ENCODE peak calls at places on chromosomes 7 and 10, in seven cellular contexts. P is choroid plexus epithelial cell, X is GM13977, U is progenitor cell of endocrine pancreas, V is GF-D8, D is A172, Y is germinal center. Z is an unnamed sample.

GRCh38 chr10:8674230-8674629 is 619.7 kb downstream of the GATA3 start:
- DNase-seq in D (no peak), Y (no peak), P (no peak), U (no peak), V (no peak), X (no peak), Z (no peak)

GRCh38 chr7:45978010-45978681 is 57.1 kb upstream of the IGFBP3 start:
- DNase-seq in V (no peak), P (peak; percentile 94), U (no peak), X (peak; percentile 50), D (peak; percentile 98), Y (no peak), Z (no peak)

GRCh38 chr10:74113546-74113945 is 37.1 kb downstream of the AP3M1 start:
- DNase-seq in D (no peak), X (no peak), V (no peak), Y (no peak), U (no peak), P (peak; percentile 46), Z (no peak)

GRCh38 chr7:131897016-131897789 is 340.8 kb upstream of the PODXL start:
- DNase-seq in V (no peak), P (peak; percentile 31), U (no peak), X (no peak), D (peak; percentile 96), Y (no peak), Z (no peak)

GRCh38 chr10:104641150-104642000 is at the start of gene SORCS3:
- DNase-seq in D (no peak), Y (no peak), P (no peak), X (peak; percentile 32), U (no peak), V (no peak), Z (no peak)

GRCh38 chr10:101331960-101332359 is 22.0 kb upstream of the BTRC start:
- DNase-seq in U (no peak), Y (no peak), V (no peak), P (no peak), D (peak; percentile 54), X (no peak), Z (no peak)

GRCh38 chr10:82394122-82394521 is 519.1 kb downstream of the NRG3 start:
- DNase-seq in X (no peak), D (no peak), V (no peak), Y (no peak), P (no peak), U (no peak), Z (no peak)

GRCh38 chr7:77796960-77797359 is 1.3 kb downstream of the TMEM60 start:
- DNase-seq in Y (no peak), V (no peak), D (no peak), X (no peak), P (no peak), U (no peak), Z (no peak)

GRCh38 chr7:131110294-131111080 is 217.2 kb upstream of the MKLN1 start:
- DNase-seq in X (no peak), V (no peak), U (no peak), P (peak; percentile 52), Y (no peak), D (peak; percentile 18), Z (no peak)

GRCh38 chr10:32190890-32191491 is 134.8 kb upstream of the KIF5B start:
- DNase-seq in X (peak; percentile 54), P (peak; percentile 62), U (no peak), D (peak; percentile 45), V (no peak), Y (peak; percentile 33), Z (peak; percentile 52)

GRCh38 chr7:84002348-84002747 is 192.2 kb downstream of the SEMA3A start:
- DNase-seq in U (no peak), D (no peak), X (no peak), Y (no peak), P (no peak), V (no peak), Z (no peak)

GRCh38 chr10:127906548-127907377 is at the start of gene PTPRE:
- DNase-seq in U (peak; percentile 72), V (no peak), Y (peak; percentile 74), D (peak; percentile 11), X (peak; percentile 84), P (peak; percentile 72), Z (peak; percentile 77)

GRCh38 chr7:156493942-156494341 is 146.6 kb upstream of the RNF32 start:
- DNase-seq in V (no peak), P (peak; percentile 27), U (no peak), Y (no peak), D (no peak), X (no peak), Z (no peak)

GRCh38 chr7:150322833-150323681 is at the start of the genes ACTR3C and LRRC61:
- DNase-seq in Y (peak; percentile 67), D (no peak), V (peak; percentile 59), U (peak; percentile 69), P (peak; percentile 15), X (peak; percentile 84), Z (peak; percentile 86)

GRCh38 chr7:82376739-82377138 is 66.8 kb downstream of the CACNA2D1 start:
- DNase-seq in U (no peak), P (no peak), Y (no peak), X (no peak), D (no peak), V (no peak), Z (no peak)